ENCODE peak calls at places on chromosomes 12 and 14, in six cellular contexts. One of them, this sample, is unnamed.

GRCh38 chr12:52907092-52907810 is 2.4 kb upstream of the KRT8 start:
- DNase-seq in HS-27A: no peak
- DNase-seq in esophagus squamous epithelium: no peak
- DNase-seq in iPS-NIHi11: peak
- DNase-seq in iris pigment epithelial cell: no peak
- DNase-seq in LoVo: peak
- DNase-seq in this sample: no peak

GRCh38 chr12:19431407-19432308 is 7.6 kb upstream of the AEBP2 start:
- DNase-seq in HS-27A: peak
- DNase-seq in esophagus squamous epithelium: no peak
- DNase-seq in iPS-NIHi11: no peak
- DNase-seq in iris pigment epithelial cell: peak
- DNase-seq in LoVo: peak
- DNase-seq in this sample: no peak

GRCh38 chr12:108772247-108772646 is 40.9 kb upstream of the CORO1C start:
- DNase-seq in HS-27A: no peak
- DNase-seq in esophagus squamous epithelium: no peak
- DNase-seq in iPS-NIHi11: no peak
- DNase-seq in iris pigment epithelial cell: no peak
- DNase-seq in LoVo: no peak
- DNase-seq in this sample: no peak

GRCh38 chr14:103330536-103330935 is 3.5 kb upstream of the EIF5 start:
- DNase-seq in HS-27A: no peak
- DNase-seq in esophagus squamous epithelium: no peak
- DNase-seq in iPS-NIHi11: no peak
- DNase-seq in iris pigment epithelial cell: no peak
- DNase-seq in LoVo: no peak
- DNase-seq in this sample: no peak

GRCh38 chr12:27324452-27324999 is 8.1 kb upstream of the BMAL2 start:
- DNase-seq in HS-27A: no peak
- DNase-seq in esophagus squamous epithelium: no peak
- DNase-seq in iPS-NIHi11: no peak
- DNase-seq in iris pigment epithelial cell: no peak
- DNase-seq in LoVo: no peak
- DNase-seq in this sample: peak

GRCh38 chr14:77041837-77042557 is 13.5 kb upstream of the IRF2BPL start:
- DNase-seq in HS-27A: no peak
- DNase-seq in esophagus squamous epithelium: no peak
- DNase-seq in iPS-NIHi11: no peak
- DNase-seq in iris pigment epithelial cell: peak
- DNase-seq in LoVo: no peak
- DNase-seq in this sample: peak

GRCh38 chr12:126537961-126538530 is 1472.8 kb downstream of the AACS start:
- DNase-seq in HS-27A: no peak
- DNase-seq in esophagus squamous epithelium: no peak
- DNase-seq in iPS-NIHi11: no peak
- DNase-seq in iris pigment epithelial cell: no peak
- DNase-seq in LoVo: no peak
- DNase-seq in this sample: no peak

GRCh38 chr12:132460571-132460970 is 29.4 kb upstream of the FBRSL1 start:
- DNase-seq in HS-27A: no peak
- DNase-seq in esophagus squamous epithelium: no peak
- DNase-seq in iPS-NIHi11: no peak
- DNase-seq in iris pigment epithelial cell: no peak
- DNase-seq in LoVo: no peak
- DNase-seq in this sample: no peak

GRCh38 chr12:100295764-100296555 is 29.0 kb downstream of the SCYL2 start:
- DNase-seq in HS-27A: no peak
- DNase-seq in esophagus squamous epithelium: no peak
- DNase-seq in iPS-NIHi11: no peak
- DNase-seq in iris pigment epithelial cell: peak
- DNase-seq in LoVo: no peak
- DNase-seq in this sample: no peak

GRCh38 chr14:90398315-90398811 is 1.5 kb downstream of the CALM1 start:
- DNase-seq in HS-27A: no peak
- DNase-seq in esophagus squamous epithelium: no peak
- DNase-seq in iPS-NIHi11: peak
- DNase-seq in iris pigment epithelial cell: peak
- DNase-seq in LoVo: peak
- DNase-seq in this sample: peak

GRCh38 chr12:57094194-57095160 is 5.6 kb downstream of the NAB2 start:
- DNase-seq in HS-27A: no peak
- DNase-seq in esophagus squamous epithelium: no peak
- DNase-seq in iPS-NIHi11: no peak
- DNase-seq in iris pigment epithelial cell: no peak
- DNase-seq in LoVo: no peak
- DNase-seq in this sample: no peak

GRCh38 chr14:100365741-100366140 is 42.6 kb downstream of the SLC25A47 start:
- DNase-seq in HS-27A: no peak
- DNase-seq in esophagus squamous epithelium: no peak
- DNase-seq in iPS-NIHi11: no peak
- DNase-seq in iris pigment epithelial cell: no peak
- DNase-seq in LoVo: no peak
- DNase-seq in this sample: no peak

GRCh38 chr14:71365305-71365865 is 458.1 kb downstream of the PCNX1 start:
- DNase-seq in HS-27A: no peak
- DNase-seq in esophagus squamous epithelium: no peak
- DNase-seq in iPS-NIHi11: no peak
- DNase-seq in iris pigment epithelial cell: peak
- DNase-seq in LoVo: no peak
- DNase-seq in this sample: no peak

GRCh38 chr12:3225154-3225795 is 148.1 kb downstream of the TSPAN9 start:
- DNase-seq in HS-27A: no peak
- DNase-seq in esophagus squamous epithelium: no peak
- DNase-seq in iPS-NIHi11: no peak
- DNase-seq in iris pigment epithelial cell: peak
- DNase-seq in LoVo: no peak
- DNase-seq in this sample: no peak

GRCh38 chr12:51334774-51335173 is 10.8 kb upstream of the BIN2 start:
- DNase-seq in HS-27A: no peak
- DNase-seq in esophagus squamous epithelium: no peak
- DNase-seq in iPS-NIHi11: no peak
- DNase-seq in iris pigment epithelial cell: peak
- DNase-seq in LoVo: no peak
- DNase-seq in this sample: no peak

This sample was measured in midbrain.